ENCODE peak calls at places on chromosomes 16 and 17, in ten cellular contexts. G, E, W, B, O, V, D, Q, J and C are unnamed samples. For H3K9me3 and H3K4me1, the result is how much of the 10 kb centered on the place peaks cover.

GRCh38 chr17:51270675-51271074 is 10.3 kb downstream of the UTP18 start:
- DNase-seq in B (no peak), E (no peak), V (no peak), O (no peak), G (no peak), Q (no peak), J (no peak), W (no peak), D (no peak), C (no peak)

GRCh38 chr17:44778656-44779210 is 19.9 kb downstream of the ADAM11 start:
- DNase-seq in O (no peak), J (no peak), G (no peak), D (no peak), Q (no peak), B (no peak), V (no peak), W (no peak), E (no peak), C (no peak)

GRCh38 chr16:79601092-79601977 is 798 bp upstream of the MAF start:
- DNase-seq in B (peak), W (peak), J (no peak), G (peak), Q (peak), O (peak), D (no peak), V (peak), E (peak), C (peak)

GRCh38 chr17:34579017-34579946 is at the start of gene TMEM132E:
- DNase-seq in D (no peak), G (no peak), J (peak), V (peak), O (peak), W (peak), E (no peak), B (peak), Q (peak), C (peak)

GRCh38 chr16:8958344-8958808 is 5.3 kb downstream of the USP7 start:
- DNase-seq in O (peak), B (peak), Q (peak), V (no peak), G (no peak), D (no peak), J (no peak), W (no peak), E (no peak), C (peak)

GRCh38 chr16:67525176-67525860 is 3.3 kb upstream of the RIPOR1 start:
- DNase-seq in Q (no peak), E (no peak), V (no peak), B (no peak), W (no peak), O (no peak), J (no peak), G (no peak), D (no peak), C (no peak)

GRCh38 chr17:48554412-48555090 is 9.6 kb upstream of the HOXB2 start:
- DNase-seq in V (no peak), Q (no peak), W (no peak), B (no peak), O (peak), E (no peak), J (no peak), G (no peak), D (no peak), C (no peak)

GRCh38 chr16:77551352-77551751 is 116.5 kb upstream of the ADAMTS18 start:
- DNase-seq in E (no peak), G (no peak), W (no peak), O (no peak), J (no peak), Q (no peak), V (no peak), D (no peak), B (no peak), C (no peak)

GRCh38 chr16:85192736-85193493 is 80.6 kb upstream of the CIBAR2 start:
- DNase-seq in E (no peak), D (no peak), B (no peak), W (no peak), O (no peak), Q (peak), V (no peak), G (no peak), J (no peak), C (no peak)

GRCh38 chr16:11205754-11206459 is 50.1 kb downstream of the SOCS1 start:
- DNase-seq in Q (no peak), D (no peak), B (no peak), J (no peak), G (no peak), W (no peak), E (no peak), V (no peak), O (no peak), C (no peak)

GRCh38 chr16:28585674-28586073 is 11.2 kb downstream of the SULT1A2 start:
- DNase-seq in E (no peak), Q (no peak), W (peak), B (no peak), G (no peak), J (no peak), D (no peak), V (no peak), O (no peak), C (no peak)

GRCh38 chr16:31438414-31438813 is 4.2 kb downstream of the ZNF843 start:
- DNase-seq in V (no peak), W (no peak), E (no peak), B (no peak), G (no peak), Q (no peak), D (no peak), O (no peak), J (no peak), C (no peak)

GRCh38 chr16:86205521-86206245 is 304.6 kb upstream of the FOXF1 start:
- DNase-seq in V (no peak), E (no peak), W (no peak), B (no peak), Q (no peak), J (no peak), O (peak), D (no peak), G (no peak), C (no peak)

GRCh38 chr17:1638624-1639300 is 6.8 kb downstream of the SCARF1 start:
- DNase-seq in D (no peak), G (no peak), B (no peak), V (no peak), Q (peak), E (no peak), J (no peak), O (no peak), W (no peak), C (no peak)

GRCh38 chr17:37134050-37134449 is 185.3 kb downstream of the AATF start:
- DNase-seq in O (peak), W (no peak), B (no peak), E (no peak), J (no peak), V (no peak), Q (peak), D (no peak), G (no peak), C (no peak)

GRCh38 chr17:32971171-32971570 is 20.5 kb upstream of the SPACA3 start:
- DNase-seq in W (no peak), G (peak), B (no peak), E (no peak), O (no peak), Q (no peak), D (no peak), V (no peak), J (no peak), C (no peak)

GRCh38 chr17:57481901-57482300 is 225.6 kb downstream of the MSI2 start:
- DNase-seq in E (no peak), W (no peak), V (no peak), J (no peak), G (no peak), Q (no peak), D (no peak), O (no peak), B (no peak), C (no peak)

GRCh38 chr17:77115510-77115909 is 25.3 kb upstream of the SEC14L1 start:
- DNase-seq in E (no peak), D (no peak), G (no peak), B (no peak), V (no peak), Q (no peak), J (no peak), W (no peak), O (no peak), C (no peak)

GRCh38 chr16:2969545-2970521 is 685 bp downstream of the PAQR4 start:
- DNase-seq in E (peak), V (peak), Q (peak), B (peak), O (peak), G (peak), J (no peak), D (no peak), W (peak), C (peak)

GRCh38 chr17:40810505-40810904 is 10.7 kb upstream of the KRT28 start:
- DNase-seq in B (no peak), Q (no peak), G (no peak), J (no peak), W (no peak), V (no peak), E (no peak), D (no peak), O (no peak), C (no peak)

GRCh38 chr16:88726981-88727380 is 20.7 kb downstream of the CTU2 start:
- DNase-seq in O (no peak), J (no peak), W (no peak), B (no peak), G (no peak), D (no peak), E (no peak), Q (no peak), V (no peak), C (no peak)

GRCh38 chr17:30358055-30358760 is 20.5 kb upstream of the CPD start:
- DNase-seq in D (no peak), G (no peak), Q (no peak), O (no peak), J (no peak), V (no peak), B (no peak), W (no peak), E (no peak), C (no peak)
- H3K9me3 ChIP-seq in D (under half), G (under half), Q (under half), O (under half), J (under half), V (under half), B (under half), W (under half), E (under half), C (under half)

GRCh38 chr17:42405076-42405475 is 16.8 kb upstream of the STAT3 start:
- DNase-seq in J (no peak), Q (no peak), G (no peak), W (no peak), V (no peak), B (no peak), E (no peak), D (no peak), O (no peak), C (no peak)
- H3K4me1 ChIP-seq in J (under half), Q (under half), G (under half), W (under half), V (under half), B (half or more), E (under half), D (under half), O (under half), C (under half)

GRCh38 chr17:29731589-29731929 is 108.8 kb upstream of the CORO6 start:
- DNase-seq in W (no peak), J (no peak), G (no peak), O (no peak), Q (no peak), E (no peak), V (no peak), D (no peak), B (no peak), C (no peak)
- H3K9me3 ChIP-seq in W (under half), J (under half), G (under half), O (under half), Q (under half), E (under half), V (under half), D (under half), B (under half), C (under half)

GRCh38 chr16:72937360-72937759 is 110.6 kb downstream of the ZFHX3 start:
- DNase-seq in D (no peak), G (no peak), J (no peak), O (no peak), W (peak), Q (no peak), E (no peak), B (no peak), V (no peak), C (no peak)
- H3K4me1 ChIP-seq in D (under half), G (under half), J (under half), O (under half), W (under half), Q (under half), E (under half), B (half or more), V (under half), C (under half)

DNA sequence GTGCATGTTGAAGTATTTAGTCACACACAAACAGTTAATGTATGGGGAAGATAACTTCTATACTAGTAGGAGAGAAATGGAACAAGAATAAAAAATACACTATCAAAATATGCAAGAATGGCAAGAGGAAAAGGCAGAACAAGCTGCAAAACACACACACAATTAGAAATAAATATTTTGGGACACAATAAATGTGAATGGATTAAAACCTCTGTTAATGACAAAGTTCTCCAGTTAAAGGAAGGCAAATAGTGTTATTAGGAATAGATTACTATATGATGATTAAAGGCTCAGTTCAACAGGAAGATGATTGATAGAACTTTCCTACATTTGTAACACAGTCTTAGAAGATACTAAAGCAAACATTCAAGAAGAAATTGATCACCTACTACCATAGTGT is 106.3 kb upstream of the ZNF750 start:
- DNase-seq in V (no peak), Q (no peak), E (no peak), B (no peak), W (no peak), J (no peak), D (no peak), G (no peak), O (no peak), C (no peak)
- H3K9me3 ChIP-seq in V (half or more), Q (under half), E (under half), B (under half), W (under half), J (under half), D (under half), G (under half), O (under half), C (under half)